ENCODE peak calls at places on chromosomes 13 and 19, in nine cellular contexts. H is PC-3, P is hepatocyte, E is neural progenitor cell, K is GM23248, T is HCT116, X is MM.1S, C is SK-N-SH, W is GM23338. L is an unnamed sample.

GRCh38 chr13:30520571-30520970 is 54.8 kb upstream of the HMGB1 start:
- DNase-seq in P (no peak), T (no peak), E (no peak), C (no peak), K (peak; percentile 93), X (no peak), H (peak; percentile 46), W (no peak), L (no peak)

GRCh38 chr13:51534075-51534817 is 50.0 kb upstream of the WDFY2 start:
- DNase-seq in W (no peak), E (no peak), T (no peak), X (no peak), C (no peak), P (no peak), H (no peak), K (peak; percentile 43), L (no peak)

GRCh38 chr13:98080280-98080679 is 62.6 kb upstream of the FARP1 start:
- DNase-seq in C (no peak), T (no peak), H (no peak), P (no peak), K (no peak), X (no peak), W (no peak), E (no peak), L (no peak)

GRCh38 chr19:19594371-19594770 is 24.1 kb downstream of the PBX4 start:
- DNase-seq in P (no peak), H (no peak), T (no peak), K (no peak), E (no peak), X (no peak), C (no peak), W (no peak), L (no peak)

GRCh38 chr19:45757696-45758095 is 11.4 kb downstream of the SIX5 start:
- DNase-seq in K (no peak), E (no peak), W (no peak), X (no peak), H (no peak), T (no peak), P (no peak), C (no peak), L (no peak)

GRCh38 chr19:11137542-11138384 is 17.8 kb downstream of the SPC24 start:
- DNase-seq in E (peak; percentile 97), X (peak; percentile 51), K (peak; percentile 95), C (peak; percentile 90), T (no peak), P (peak; percentile 88), H (peak; percentile 99), W (peak; percentile 93), L (peak; percentile 57)

GRCh38 chr13:50400930-50401553 is 385.8 kb downstream of the KCNRG start:
- DNase-seq in H (no peak), X (no peak), E (no peak), W (no peak), C (no peak), P (no peak), T (no peak), K (peak; percentile 90), L (no peak)

GRCh38 chr13:48808689-48809088 is 155.0 kb downstream of the CYSLTR2 start:
- DNase-seq in X (no peak), W (no peak), C (no peak), P (peak; percentile 15), H (no peak), T (no peak), K (peak; percentile 53), E (no peak), L (no peak)

GRCh38 chr13:84902243-84902642 is 897.0 kb downstream of the SLITRK6 start:
- DNase-seq in H (no peak), E (no peak), C (no peak), K (no peak), W (no peak), X (no peak), P (no peak), T (no peak), L (peak; percentile 83)

GRCh38 chr13:21338651-21339278 is 120.3 kb downstream of the ZDHHC20 start:
- DNase-seq in H (peak; percentile 2), K (no peak), C (no peak), E (peak; percentile 38), X (no peak), W (peak; percentile 63), T (no peak), P (no peak), L (no peak)

GRCh38 chr19:39372941-39373340 is 18.0 kb downstream of the PAF1 start:
- DNase-seq in C (no peak), T (no peak), W (no peak), E (no peak), X (no peak), H (no peak), P (no peak), K (peak; percentile 60), L (no peak)
- TF ChIP-seq EZH2phosphoT487 in C (no peak), T (no peak), W (no peak), E (no peak), X (no peak), H (no peak), P (no peak), K (no peak), L (no peak)

GRCh38 chr19:1214862-1215731 is 9.5 kb downstream of the STK11 start:
- DNase-seq in E (no peak), W (no peak), H (peak; percentile 60), P (no peak), T (no peak), X (no peak), C (peak; percentile 83), K (peak; percentile 53), L (no peak)

GRCh38 chr19:1210227-1210538 is 4.6 kb downstream of the STK11 start:
- DNase-seq in C (no peak), H (no peak), E (no peak), T (no peak), P (no peak), X (no peak), W (no peak), K (no peak), L (no peak)

GRCh38 chr19:1214299-1214861 is 8.8 kb downstream of the STK11 start:
- DNase-seq in X (no peak), P (no peak), C (no peak), K (no peak), T (no peak), E (no peak), H (no peak), W (no peak), L (no peak)

GRCh38 chr19:1213391-1214286 is 8.1 kb downstream of the STK11 start:
- DNase-seq in T (no peak), H (no peak), E (no peak), C (peak; percentile 57), W (no peak), P (peak; percentile 77), K (peak; percentile 71), X (no peak), L (no peak)

GRCh38 chr19:1211494-1212234 is 6.1 kb downstream of the STK11 start:
- DNase-seq in K (no peak), E (peak; percentile 64), P (no peak), X (no peak), C (no peak), W (peak; percentile 82), T (no peak), H (no peak), L (no peak)
- H3K27ac ChIP-seq in K (no peak overlapping the region), E (no peak overlapping the region), P (no peak overlapping the region), X (no peak overlapping the region), C (no peak overlapping the region), W (peak overlapping the region; percentile 81), T (peak overlapping the region; percentile 47), H (no peak overlapping the region), L (no peak overlapping the region)

GRCh38 chr19:4366666-4367335 is 23.4 kb downstream of the MPND start:
- DNase-seq in P (no peak), W (no peak), H (no peak), C (no peak), T (no peak), K (no peak), E (no peak), X (no peak), L (no peak)
- H3K36me3 ChIP-seq in P (no peaks in the 10 kb centered on the region), W (no peaks in the 10 kb centered on the region), H (peaks cover 3% of the 10 kb centered on the region), C (no peaks in the 10 kb centered on the region), T (peaks cover 7% of the 10 kb centered on the region), K (peaks cover 10% of the 10 kb centered on the region), E (no peaks in the 10 kb centered on the region), X (peaks cover 4% of the 10 kb centered on the region), L (peaks cover 46% of the 10 kb centered on the region)

GRCh38 chr19:54094601-54095000 is 6.0 kb downstream of the OSCAR start:
- DNase-seq in T (no peak), X (no peak), K (no peak), C (no peak), E (no peak), H (no peak), P (no peak), W (peak; percentile 14), L (no peak)

GRCh38 chr19:54095136-54095858 is 5.3 kb downstream of the OSCAR start:
- DNase-seq in K (no peak), T (no peak), C (no peak), E (no peak), H (no peak), X (no peak), P (no peak), W (no peak), L (no peak)

GRCh38 chr19:54100560-54100959 is at the start of gene OSCAR:
- DNase-seq in C (no peak), K (no peak), X (no peak), P (no peak), W (no peak), E (no peak), T (no peak), H (no peak), L (no peak)

GRCh38 chr19:54102421-54103169 is at the start of gene NDUFA3:
- DNase-seq in T (peak; percentile 95), C (peak; percentile 100), W (peak; percentile 99), X (peak; percentile 99), H (peak; percentile 100), E (peak; percentile 99), P (peak; percentile 99), K (peak; percentile 100), L (peak; percentile 99)

DNA sequence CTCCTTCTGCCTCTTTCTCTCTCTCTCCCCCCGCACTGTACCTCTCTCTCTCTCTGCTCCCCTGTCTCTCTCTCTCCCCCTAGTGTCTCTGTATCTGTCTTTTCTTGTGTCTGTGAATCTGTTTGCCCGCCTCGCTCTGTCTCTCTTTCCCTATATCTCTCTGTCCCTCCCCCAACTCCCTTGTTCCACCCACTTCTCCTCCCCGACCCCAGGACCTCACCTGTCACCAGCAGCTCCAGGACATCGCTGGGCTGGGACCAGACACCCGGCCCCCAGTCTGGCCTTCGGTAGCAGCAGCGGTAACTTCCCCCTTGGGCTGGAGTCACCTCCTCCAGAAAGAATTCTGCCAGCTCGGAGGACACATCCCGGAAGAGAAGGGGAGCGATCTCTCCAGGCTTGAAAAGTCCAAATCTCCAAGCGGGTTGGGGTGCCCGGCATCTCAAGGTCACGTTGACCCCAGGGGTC is 3.9 kb downstream of the OSCAR start:
- DNase-seq in H (peak; percentile 25), C (no peak), P (no peak), K (peak; percentile 66), T (peak; percentile 19), X (no peak), E (peak; percentile 23), W (peak; percentile 62), L (peak; percentile 67)
- TF ChIP-seq EZH2phosphoT487 in H (no peak), C (no peak), P (no peak), K (no peak), T (no peak), X (no peak), E (no peak), W (no peak), L (no peak)

GRCh38 chr19:14575428-14575980 is 3.6 kb upstream of the NDUFB7 start:
- DNase-seq in P (no peak), C (no peak), E (no peak), K (peak; percentile 24), X (no peak), H (no peak), W (no peak), T (no peak), L (no peak)
- H3K27ac ChIP-seq in P (no peak overlapping the region), C (no peak overlapping the region), E (no peak overlapping the region), K (no peak overlapping the region), X (no peak overlapping the region), H (no peak overlapping the region), W (no peak overlapping the region), T (no peak overlapping the region), L (peak overlapping the region; percentile 74)

GRCh38 chr19:13099073-13099999 is 3.3 kb downstream of the LYL1 start:
- DNase-seq in H (no peak), C (no peak), K (no peak), W (peak; percentile 87), X (peak; percentile 73), P (peak; percentile 63), T (no peak), E (peak; percentile 65), L (peak; percentile 70)
- H3K36me3 ChIP-seq in H (no peaks in the 10 kb centered on the region), C (no peaks in the 10 kb centered on the region), K (peaks cover 1% of the 10 kb centered on the region), W (no peaks in the 10 kb centered on the region), X (no peaks in the 10 kb centered on the region), P (no peaks in the 10 kb centered on the region), T (no peaks in the 10 kb centered on the region), E (no peaks in the 10 kb centered on the region), L (peaks cover 24% of the 10 kb centered on the region)